ENCODE peak calls at places on chromosomes 5 and 9, in seven cellular contexts. B is aorta, H is germinal center, P is NCI-H2081, Z is PC-9, S is M059J, T is hypothalamus. G is an unnamed sample.

GRCh38 chr9:73046769-73047168 is 93.9 kb upstream of the ALDH1A1 start:
- DNase-seq in B (no peak), H (no peak), P (no peak), Z (no peak), S (no peak), T (no peak), G (no peak)

GRCh38 chr9:108150736-108151135 is 661.2 kb upstream of the KLF4 start:
- DNase-seq in B (no peak), H (no peak), P (no peak), Z (no peak), S (peak; percentile 72), T (no peak), G (no peak)

GRCh38 chr9:132357764-132358163 is 3.0 kb upstream of the SETX start:
- DNase-seq in B (no peak), H (no peak), P (no peak), Z (no peak), S (no peak), T (no peak), G (no peak)

GRCh38 chr9:21616082-21616778 is 134.1 kb upstream of the IFNE start:
- DNase-seq in B (no peak), H (no peak), P (no peak), Z (peak; percentile 71), S (peak; percentile 98), T (no peak), G (peak; percentile 93)

GRCh38 chr5:157046041-157046440 is 12.9 kb downstream of the HAVCR1 start:
- DNase-seq in B (no peak), H (no peak), P (no peak), Z (no peak), S (peak; percentile 87), T (no peak), G (no peak)

GRCh38 chr5:107425541-107426031 is 245.2 kb downstream of the EFNA5 start:
- DNase-seq in B (no peak), H (no peak), P (no peak), Z (peak; percentile 89), S (peak; percentile 88), T (no peak), G (peak; percentile 67)

GRCh38 chr5:145833616-145834200 is 1.4 kb downstream of the PRELID2 start:
- DNase-seq in B (no peak), H (no peak), P (no peak), Z (no peak), S (no peak), T (no peak), G (no peak)

GRCh38 chr5:27524515-27524914 is 486.1 kb upstream of the CDH9 start:
- DNase-seq in B (no peak), H (no peak), P (no peak), Z (no peak), S (no peak), T (no peak), G (no peak)

GRCh38 chr5:112784726-112785125 is 47.0 kb downstream of the APC start:
- DNase-seq in B (no peak), H (no peak), P (no peak), Z (no peak), S (no peak), T (no peak), G (no peak)

GRCh38 chr9:35616681-35617459 is 1.3 kb downstream of the CD72 start:
- DNase-seq in B (peak; percentile 93), H (peak; percentile 56), P (no peak), Z (no peak), S (peak; percentile 62), T (peak; percentile 13), G (peak; percentile 7)

GRCh38 chr5:83474986-83475385 is 3.4 kb downstream of the VCAN start:
- DNase-seq in B (no peak), H (no peak), P (no peak), Z (no peak), S (peak; percentile 36), T (no peak), G (no peak)

GRCh38 chr5:172828911-172829431 is 5.1 kb upstream of the ERGIC1 start:
- DNase-seq in B (peak; percentile 52), H (no peak), P (no peak), Z (no peak), S (no peak), T (no peak), G (no peak)

GRCh38 chr9:128152133-128152780 is 3.0 kb downstream of the LCN2 start:
- DNase-seq in B (peak; percentile 3), H (no peak), P (no peak), Z (no peak), S (no peak), T (no peak), G (no peak)

GRCh38 chr5:88765798-88766197 is 117.2 kb downstream of the MEF2C start:
- DNase-seq in B (no peak), H (no peak), P (no peak), Z (no peak), S (no peak), T (no peak), G (no peak)

GRCh38 chr5:43000914-43001313 is 39.2 kb downstream of the ANXA2R start:
- DNase-seq in B (no peak), H (no peak), P (no peak), Z (peak; percentile 78), S (no peak), T (no peak), G (no peak)

GRCh38 chr5:133460172-133460758 is 152.1 kb downstream of the FSTL4 start:
- DNase-seq in B (no peak), H (peak; percentile 71), P (no peak), Z (no peak), S (peak; percentile 9), T (no peak), G (no peak)

GRCh38 chr9:88388886-88389617 is 808 bp downstream of the SPIN1 start:
- DNase-seq in B (no peak), H (peak; percentile 58), P (peak; percentile 55), Z (peak; percentile 56), S (peak; percentile 88), T (peak; percentile 18), G (no peak)

GRCh38 chr5:142156839-142157463 is 48.4 kb downstream of the NDFIP1 start:
- DNase-seq in B (no peak), H (no peak), P (no peak), Z (no peak), S (no peak), T (no peak), G (no peak)

GRCh38 chr5:60802216-60802615 is 41.9 kb downstream of the ELOVL7 start:
- DNase-seq in B (no peak), H (no peak), P (no peak), Z (no peak), S (no peak), T (no peak), G (no peak)

GRCh38 chr5:95261369-95262175 is 23.3 kb downstream of the MCTP1 start:
- DNase-seq in B (no peak), H (no peak), P (no peak), Z (no peak), S (peak; percentile 20), T (no peak), G (peak; percentile 21)

GRCh38 chr5:179276838-179277395 is 68.3 kb downstream of the ADAMTS2 start:
- DNase-seq in B (peak; percentile 60), H (no peak), P (no peak), Z (no peak), S (no peak), T (no peak), G (no peak)

GRCh38 chr5:157383151-157383810 is 76.7 kb upstream of the NIPAL4 start:
- DNase-seq in B (no peak), H (no peak), P (no peak), Z (no peak), S (no peak), T (no peak), G (no peak)

GRCh38 chr5:71882826-71883744 is 164.0 kb downstream of the CARTPT start:
- DNase-seq in B (no peak), H (no peak), P (no peak), Z (peak; percentile 44), S (peak; percentile 91), T (no peak), G (peak; percentile 55)

GRCh38 chr5:5018560-5018935 is 121.6 kb upstream of the ADAMTS16 start:
- DNase-seq in B (no peak), H (no peak), P (no peak), Z (no peak), S (peak; percentile 91), T (no peak), G (no peak)

GRCh38 chr5:82526540-82526939 is 248.4 kb upstream of the RPS23 start:
- DNase-seq in B (no peak), H (no peak), P (no peak), Z (no peak), S (peak; percentile 8), T (no peak), G (no peak)

GRCh38 chr5:103005276-103005675 is 114.7 kb downstream of the GIN1 start:
- DNase-seq in B (no peak), H (no peak), P (no peak), Z (no peak), S (no peak), T (no peak), G (no peak)

GRCh38 chr5:83509535-83509934 is 38.0 kb downstream of the VCAN start:
- DNase-seq in B (no peak), H (no peak), P (peak; percentile 12), Z (no peak), S (peak; percentile 94), T (peak; percentile 2), G (no peak)

GRCh38 chr5:172447646-172448365 is 6.5 kb downstream of the SH3PXD2B start:
- DNase-seq in B (peak; percentile 37), H (no peak), P (no peak), Z (no peak), S (no peak), T (no peak), G (no peak)

G was measured in AG09309.